ENCODE peak calls at places on chromosomes 11 and 22, in nine cellular contexts. D, S, G, T, A, K, Q, W and I are unnamed samples. For H3K4me1, H3K27me3 and H3K36me3, the result is how much of the 10 kb centered on the place peaks cover.

GRCh38 chr11:134261626-134262488 is 8.5 kb downstream of the ACAD8 start:
- DNase-seq in S (no peak), A (no peak), K (peak), G (no peak), D (no peak), W (no peak), Q (no peak), T (peak), I (no peak)

GRCh38 chr22:30883586-30884145 is 84.9 kb downstream of the MORC2 start:
- DNase-seq in T (no peak), W (no peak), D (no peak), G (peak), K (no peak), A (no peak), Q (no peak), S (peak), I (no peak)

GRCh38 chr22:33538277-33538885 is 381.9 kb downstream of the LARGE1 start:
- DNase-seq in W (no peak), K (no peak), Q (peak), D (no peak), S (no peak), T (no peak), G (no peak), A (no peak), I (no peak)

GRCh38 chr11:94583213-94583884 is 16.2 kb downstream of the PIWIL4 start:
- DNase-seq in S (no peak), T (no peak), D (no peak), A (no peak), W (no peak), G (no peak), Q (no peak), K (no peak), I (no peak)

GRCh38 chr11:127003260-127003981 is 2.9 kb upstream of the KIRREL3 start:
- DNase-seq in S (no peak), K (peak), G (no peak), W (peak), D (no peak), A (no peak), T (no peak), Q (no peak), I (no peak)

GRCh38 chr11:117045956-117046355 is 52.3 kb downstream of the SIK3 start:
- DNase-seq in S (no peak), T (no peak), D (no peak), A (no peak), W (no peak), Q (no peak), G (no peak), K (peak), I (no peak)

GRCh38 chr11:125591659-125592304 is 870 bp upstream of the STT3A start:
- DNase-seq in W (peak), A (no peak), Q (peak), T (peak), S (peak), D (peak), K (peak), G (peak), I (peak)

GRCh38 chr11:125649465-125650166 is 24.7 kb downstream of the CHEK1 start:
- DNase-seq in D (no peak), Q (no peak), A (no peak), S (no peak), T (no peak), G (no peak), K (no peak), W (no peak), I (no peak)

GRCh38 chr22:40552070-40552469 is 84.4 kb downstream of the MRTFA start:
- DNase-seq in T (no peak), W (no peak), G (no peak), Q (no peak), D (peak), S (no peak), K (no peak), A (no peak), I (no peak)

GRCh38 chr11:129574431-129574830 is 198.8 kb downstream of the BARX2 start:
- DNase-seq in T (no peak), K (no peak), S (no peak), G (no peak), A (no peak), W (no peak), Q (no peak), D (no peak), I (no peak)

GRCh38 chr11:125593113-125593761 is 585 bp downstream of the STT3A start:
- DNase-seq in K (peak), Q (no peak), D (no peak), G (no peak), S (no peak), T (no peak), A (no peak), W (peak), I (no peak)

GRCh38 chr22:23591203-23591791 is 11.2 kb upstream of the IGLL1 start:
- DNase-seq in D (peak), G (peak), Q (peak), W (peak), S (peak), K (peak), A (peak), T (peak), I (peak)

GRCh38 chr11:122342089-122342749 is 226.2 kb upstream of the BLID start:
- DNase-seq in W (no peak), T (no peak), S (no peak), K (peak), G (no peak), A (no peak), D (no peak), Q (no peak), I (no peak)

GRCh38 chr22:49544286-49544685 is 283.4 kb downstream of the BRD1 start:
- DNase-seq in Q (no peak), W (no peak), A (no peak), S (peak), D (no peak), T (no peak), K (no peak), G (no peak), I (no peak)

GRCh38 chr11:132058211-132058772 is 687.9 kb downstream of the NTM start:
- DNase-seq in S (no peak), G (peak), K (peak), T (no peak), W (no peak), D (no peak), Q (peak), A (no peak), I (no peak)

GRCh38 chr22:32830957-32831356 is 29.5 kb downstream of the TIMP3 start:
- DNase-seq in D (no peak), A (no peak), K (no peak), S (no peak), W (no peak), G (no peak), Q (no peak), T (no peak), I (no peak)

GRCh38 chr11:103491777-103492176 is 382.6 kb downstream of the DYNC2H1 start:
- DNase-seq in T (no peak), A (no peak), W (no peak), G (no peak), S (no peak), Q (no peak), D (no peak), K (no peak), I (no peak)

GRCh38 chr11:90294091-90294490 is 71.2 kb upstream of the CHORDC1 start:
- DNase-seq in K (no peak), W (no peak), A (no peak), G (no peak), Q (no peak), T (no peak), D (no peak), S (no peak), I (no peak)

GRCh38 chr11:36408476-36409136 is 101.5 kb downstream of the TRAF6 start:
- DNase-seq in Q (no peak), K (no peak), S (no peak), A (no peak), T (no peak), D (no peak), W (no peak), G (no peak), I (no peak)

GRCh38 chr22:49290286-49290685 is 537.4 kb downstream of the BRD1 start:
- DNase-seq in W (no peak), G (no peak), D (no peak), A (peak), T (no peak), Q (no peak), S (no peak), K (no peak), I (no peak)

GRCh38 chr11:16889905-16890304 is 124.3 kb downstream of the PLEKHA7 start:
- DNase-seq in D (no peak), A (no peak), S (no peak), G (no peak), Q (no peak), W (no peak), K (no peak), T (no peak), I (no peak)

GRCh38 chr11:110582728-110583432 is 129.4 kb downstream of the ARHGAP20 start:
- DNase-seq in G (no peak), W (no peak), T (no peak), S (no peak), K (no peak), Q (no peak), D (no peak), A (no peak), I (no peak)

GRCh38 chr11:70027451-70027850 is 50.7 kb upstream of the ANO1 start:
- DNase-seq in W (no peak), Q (no peak), A (no peak), T (no peak), G (no peak), S (no peak), D (no peak), K (no peak), I (no peak)

GRCh38 chr22:47116426-47117341 is 354.2 kb downstream of the TBC1D22A start:
- DNase-seq in S (no peak), Q (no peak), A (no peak), K (no peak), D (no peak), G (peak), T (no peak), W (no peak), I (no peak)

GRCh38 chr11:92061648-92062047 is 163.0 kb upstream of the FAT3 start:
- DNase-seq in Q (no peak), G (no peak), W (no peak), D (no peak), T (no peak), A (no peak), S (no peak), K (no peak), I (no peak)

GRCh38 chr11:45948341-45948740 is 25.9 kb downstream of the LARGE2 start:
- DNase-seq in D (no peak), S (no peak), W (no peak), A (no peak), T (no peak), G (no peak), K (no peak), Q (no peak), I (no peak)

GRCh38 chr22:33329398-33329797 is 271.2 kb upstream of the SYN3 start:
- DNase-seq in S (no peak), D (no peak), T (no peak), A (no peak), W (peak), G (no peak), Q (no peak), K (no peak), I (no peak)

GRCh38 chr11:20795005-20795404 is 125.6 kb downstream of the NELL1 start:
- DNase-seq in W (no peak), K (no peak), A (no peak), T (no peak), G (no peak), S (no peak), Q (no peak), D (no peak), I (no peak)

GRCh38 chr11:102783720-102784119 is 3.3 kb upstream of the MMP10 start:
- DNase-seq in W (no peak), G (no peak), Q (no peak), S (no peak), A (no peak), K (no peak), T (no peak), D (no peak), I (no peak)

DNA sequence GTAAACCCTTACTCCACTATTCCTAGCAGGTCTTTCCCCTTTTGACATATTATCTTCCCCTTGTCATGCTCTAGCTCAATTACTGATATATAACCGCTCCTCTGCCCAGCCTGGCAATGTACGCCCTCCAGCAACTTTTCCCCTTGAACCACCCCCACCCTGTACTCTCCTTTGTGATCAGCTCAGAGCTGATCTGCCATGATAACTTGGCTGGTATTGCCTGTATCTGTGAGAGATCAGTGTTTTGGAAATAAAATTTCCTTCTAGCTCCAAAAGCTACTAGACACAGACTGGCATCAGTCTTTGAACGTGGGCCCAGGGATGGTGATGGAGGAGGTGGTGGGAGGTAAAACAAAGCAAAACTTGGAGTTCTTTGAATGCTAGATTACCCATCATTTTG is 42.9 kb downstream of the DIXDC1 start:
- DNase-seq in D (no peak), Q (no peak), T (no peak), K (no peak), S (no peak), A (no peak), G (no peak), W (no peak), I (no peak)
- H3K4me1 ChIP-seq in D (half or more), Q (under half), T (under half), K (under half), S (under half), A (half or more), G (under half), W (under half), I (under half)

GRCh38 chr11:120511804-120512726 is 517 bp downstream of the GRIK4 start:
- DNase-seq in G (no peak), K (no peak), T (no peak), A (no peak), W (no peak), D (no peak), S (peak), Q (peak), I (no peak)
- H3K27me3 ChIP-seq in G (under half), K (under half), T (under half), A (under half), W (under half), D (half or more), S (half or more), Q (under half), I (under half)

GRCh38 chr11:3357302-3357701 is 21.6 kb downstream of the ZNF195 start:
- DNase-seq in G (no peak), T (no peak), S (no peak), A (no peak), K (no peak), D (no peak), W (no peak), Q (no peak), I (no peak)
- H3K36me3 ChIP-seq in G (under half), T (half or more), S (under half), A (under half), K (under half), D (half or more), W (under half), Q (under half), I (under half)

GRCh38 chr11:65392899-65393298 is 6.5 kb downstream of the FRMD8 start:
- DNase-seq in S (no peak), K (no peak), Q (no peak), W (no peak), A (no peak), D (no peak), T (no peak), G (no peak), I (no peak)

GRCh38 chr11:65390099-65390941 is 3.9 kb downstream of the FRMD8 start:
- DNase-seq in Q (no peak), A (no peak), S (no peak), K (peak), D (no peak), T (no peak), G (no peak), W (no peak), I (no peak)

GRCh38 chr11:65392186-65392829 is 5.9 kb downstream of the FRMD8 start:
- DNase-seq in Q (no peak), K (no peak), A (no peak), S (no peak), T (no peak), W (no peak), G (no peak), D (no peak), I (no peak)

GRCh38 chr11:65389294-65389980 is 3.0 kb downstream of the FRMD8 start:
- DNase-seq in T (no peak), D (no peak), G (no peak), A (no peak), W (no peak), K (peak), S (no peak), Q (no peak), I (no peak)

DNA sequence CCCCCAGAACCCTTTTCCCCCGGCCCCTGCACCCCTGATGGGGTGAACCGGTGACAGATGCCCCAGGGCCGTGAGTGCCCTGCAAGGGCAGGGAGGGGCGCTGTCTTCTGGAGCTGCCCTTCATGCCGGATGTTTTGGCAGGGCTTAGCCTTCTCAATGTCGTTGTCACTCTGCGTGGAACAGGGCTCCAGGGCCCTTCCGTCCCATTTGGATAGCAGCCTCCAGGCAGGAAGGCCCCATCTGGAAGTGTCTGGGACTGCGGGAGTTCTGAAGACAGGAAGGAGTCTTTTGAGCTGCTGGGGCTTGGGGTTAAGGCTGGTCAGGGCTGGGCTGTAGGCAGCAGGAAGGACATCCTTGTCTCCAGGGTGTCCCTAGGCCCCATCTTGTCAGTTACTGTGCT is 4.6 kb downstream of the FRMD8 start:
- DNase-seq in G (no peak), S (no peak), W (no peak), Q (peak), T (no peak), A (no peak), K (peak), D (peak), I (no peak)
- H3K4me1 ChIP-seq in G (under half), S (half or more), W (under half), Q (half or more), T (under half), A (half or more), K (under half), D (half or more), I (under half)

GRCh38 chr11:23022854-23023253 is 162.6 kb upstream of the CCDC179 start:
- DNase-seq in W (no peak), T (no peak), A (no peak), Q (no peak), S (no peak), K (no peak), D (no peak), G (no peak), I (no peak)

GRCh38 chr11:23023319-23023718 is 163.0 kb upstream of the CCDC179 start:
- DNase-seq in Q (no peak), A (no peak), K (no peak), G (no peak), D (no peak), W (no peak), S (no peak), T (no peak), I (no peak)

DNA sequence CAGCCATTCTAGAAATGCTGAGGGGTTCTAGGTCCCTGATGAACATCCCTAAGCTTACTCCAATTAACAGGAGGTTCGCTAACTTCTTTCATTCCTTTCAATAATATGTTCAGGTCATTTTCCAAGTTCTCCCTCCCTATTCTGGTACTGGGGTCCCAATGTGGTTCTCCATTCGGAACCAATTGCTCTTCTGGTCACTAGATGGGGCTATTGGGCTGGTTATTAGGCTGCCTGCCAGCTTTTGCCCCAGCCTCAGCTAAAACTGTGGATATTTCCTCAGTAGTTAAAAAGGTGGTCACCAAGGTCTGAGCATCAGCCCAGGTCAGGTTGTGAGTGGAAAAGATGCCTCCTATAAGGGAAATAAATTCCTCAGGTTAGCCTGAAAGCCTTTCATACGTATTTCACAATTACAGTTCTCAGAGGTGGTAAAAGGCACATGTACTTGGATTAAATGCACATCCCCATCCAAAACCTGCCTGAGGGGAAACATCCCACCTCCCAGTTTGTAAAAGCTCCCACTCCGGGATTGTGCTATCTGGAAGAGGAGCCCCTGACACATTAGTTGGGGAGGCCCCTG is 161.1 kb upstream of the CCDC179 start:
- DNase-seq in D (no peak), T (peak), S (no peak), A (no peak), W (no peak), G (no peak), Q (peak), K (peak), I (no peak)
- H3K27me3 ChIP-seq in D (under half), T (under half), S (under half), A (under half), W (under half), G (under half), Q (under half), K (under half), I (under half)

DNA sequence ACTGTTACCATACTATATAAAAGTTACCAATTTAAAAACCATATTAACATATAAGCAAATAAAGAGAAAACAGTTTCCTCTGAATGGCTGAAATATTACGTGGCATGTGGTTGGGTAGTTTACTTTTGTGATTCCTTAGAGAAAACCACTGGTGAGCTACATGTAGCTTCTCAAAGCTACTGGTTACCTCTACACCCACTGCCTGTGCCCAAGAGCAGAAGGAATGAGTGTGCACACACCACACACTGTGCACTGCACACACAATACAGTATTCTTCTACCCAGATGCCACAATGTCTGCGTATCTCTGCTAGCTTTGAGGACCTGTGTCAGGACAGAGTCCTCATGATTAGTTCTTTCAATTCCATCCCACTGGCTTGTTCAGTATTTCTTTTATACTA is 25.5 kb upstream of the YPEL1 start:
- DNase-seq in A (no peak), Q (no peak), G (no peak), D (no peak), S (no peak), W (no peak), K (no peak), T (no peak), I (no peak)
- H3K36me3 ChIP-seq in A (under half), Q (under half), G (under half), D (half or more), S (half or more), W (under half), K (under half), T (half or more), I (under half)

GRCh38 chr22:27745154-27745553 is 56.4 kb downstream of the MN1 start:
- DNase-seq in D (no peak), G (no peak), W (no peak), K (no peak), S (no peak), A (no peak), Q (no peak), T (no peak), I (no peak)
- H3K4me1 ChIP-seq in D (under half), G (under half), W (under half), K (under half), S (under half), A (under half), Q (under half), T (under half), I (under half)

DNA sequence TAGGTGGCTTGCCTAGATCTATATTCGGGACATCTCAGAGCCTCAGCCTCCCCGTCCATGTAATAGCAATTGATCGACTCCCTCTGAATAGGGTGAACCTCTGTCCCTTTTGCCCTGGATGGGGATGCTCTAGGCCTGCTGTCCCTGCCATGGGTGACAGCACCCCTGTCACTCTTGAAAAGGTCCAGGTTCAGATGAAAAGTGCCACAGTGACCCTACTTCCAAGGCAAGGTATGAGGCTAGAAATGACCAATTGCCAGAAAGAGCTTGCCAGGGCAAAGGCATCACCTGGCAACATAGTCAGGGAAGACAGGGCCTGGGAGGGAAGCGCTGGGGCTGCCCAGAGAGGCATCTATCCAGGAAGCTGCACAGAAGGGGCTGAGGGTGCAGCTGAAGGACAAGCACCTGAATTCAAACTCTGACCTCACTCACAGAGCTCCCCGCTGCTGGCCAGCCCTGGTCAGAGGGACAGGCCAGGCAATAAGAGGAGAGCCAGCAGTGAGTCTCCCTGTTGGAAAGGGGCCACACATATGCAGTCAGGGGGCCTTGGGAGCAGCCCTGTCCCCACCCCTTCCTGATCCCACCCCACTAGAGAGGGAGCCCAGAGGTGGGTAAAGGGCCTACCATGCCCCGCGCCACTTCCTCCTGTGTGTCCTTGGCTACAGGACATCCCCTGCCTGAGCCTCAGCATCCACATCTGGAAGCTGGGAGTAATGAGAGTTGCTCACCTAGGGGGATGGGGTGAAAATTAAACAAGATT is 9.0 kb upstream of the APOBEC3A start:
- DNase-seq in T (no peak), S (no peak), D (no peak), Q (no peak), A (no peak), W (no peak), G (no peak), K (no peak), I (peak)
- H3K27me3 ChIP-seq in T (under half), S (under half), D (half or more), Q (under half), A (under half), W (under half), G (under half), K (half or more), I (under half)